ENCODE peak calls at places on chromosomes 13 and 19, in four cellular contexts. One of them, this sample, is unnamed.

GRCh38 chr19:45766919-45767346 is 2.1 kb downstream of the SIX5 start:
- DNase-seq in CD8-positive, alpha-beta T cell: no peak
- DNase-seq in AG04450: no peak
- DNase-seq in Panc1: no peak
- DNase-seq in this sample: no peak

GRCh38 chr13:111668451-111668850 is 348.0 kb downstream of the TEX29 start:
- DNase-seq in CD8-positive, alpha-beta T cell: no peak
- DNase-seq in AG04450: no peak
- DNase-seq in Panc1: no peak
- DNase-seq in this sample: no peak

GRCh38 chr13:98461525-98462240 is 115.2 kb downstream of the STK24 start:
- DNase-seq in AG04450: no peak
- DNase-seq in Panc1: no peak
- DNase-seq in CD8-positive, alpha-beta T cell: no peak
- DNase-seq in this sample: no peak

GRCh38 chr19:43826787-43827754 is at the start of gene ZNF283:
- DNase-seq in Panc1: peak
- DNase-seq in AG04450: peak
- DNase-seq in CD8-positive, alpha-beta T cell: peak
- DNase-seq in this sample: peak

GRCh38 chr19:55197531-55197930 is 11.8 kb downstream of the PTPRH start:
- DNase-seq in CD8-positive, alpha-beta T cell: no peak
- DNase-seq in AG04450: no peak
- DNase-seq in Panc1: no peak
- DNase-seq in this sample: no peak

GRCh38 chr19:19062454-19063182 is 1.2 kb upstream of the SLC25A42 start:
- DNase-seq in Panc1: no peak
- DNase-seq in AG04450: peak
- DNase-seq in CD8-positive, alpha-beta T cell: no peak
- DNase-seq in this sample: no peak

GRCh38 chr19:29880498-29881081 is 61.4 kb upstream of the URI1 start:
- DNase-seq in CD8-positive, alpha-beta T cell: no peak
- DNase-seq in Panc1: no peak
- DNase-seq in AG04450: no peak
- DNase-seq in this sample: no peak

GRCh38 chr19:6476155-6476895 is 5.3 kb downstream of the DENND1C start:
- DNase-seq in CD8-positive, alpha-beta T cell: peak
- DNase-seq in AG04450: no peak
- DNase-seq in Panc1: peak
- DNase-seq in this sample: peak

GRCh38 chr13:80572867-80573266 is 231.9 kb upstream of the SPRY2 start:
- DNase-seq in Panc1: no peak
- DNase-seq in CD8-positive, alpha-beta T cell: no peak
- DNase-seq in AG04450: no peak
- DNase-seq in this sample: no peak

GRCh38 chr13:45695198-45695730 is 6.9 kb upstream of the CBY2 start:
- DNase-seq in AG04450: no peak
- DNase-seq in CD8-positive, alpha-beta T cell: no peak
- DNase-seq in Panc1: no peak
- DNase-seq in this sample: no peak

GRCh38 chr19:55362990-55363716 is at the start of gene GARIN5B:
- DNase-seq in CD8-positive, alpha-beta T cell: no peak
- DNase-seq in Panc1: no peak
- DNase-seq in AG04450: no peak
- DNase-seq in this sample: no peak

GRCh38 chr13:32682740-32683139 is 96.5 kb downstream of the PDS5B start:
- DNase-seq in CD8-positive, alpha-beta T cell: no peak
- DNase-seq in AG04450: no peak
- DNase-seq in Panc1: no peak
- DNase-seq in this sample: no peak

GRCh38 chr19:1633269-1633606 is 19.2 kb downstream of the TCF3 start:
- DNase-seq in CD8-positive, alpha-beta T cell: no peak
- DNase-seq in AG04450: no peak
- DNase-seq in Panc1: no peak
- DNase-seq in this sample: no peak

GRCh38 chr13:100515410-100515800 is 73.2 kb downstream of the GGACT start:
- DNase-seq in AG04450: no peak
- DNase-seq in CD8-positive, alpha-beta T cell: peak
- DNase-seq in Panc1: no peak
- DNase-seq in this sample: no peak

GRCh38 chr19:16698914-16699313 is 20.7 kb upstream of the NWD1 start:
- DNase-seq in AG04450: no peak
- DNase-seq in Panc1: no peak
- DNase-seq in CD8-positive, alpha-beta T cell: no peak
- DNase-seq in this sample: no peak

GRCh38 chr19:29855087-29855486 is 43.3 kb downstream of the CCNE1 start:
- DNase-seq in CD8-positive, alpha-beta T cell: no peak
- DNase-seq in Panc1: no peak
- DNase-seq in AG04450: no peak
- DNase-seq in this sample: no peak

GRCh38 chr19:4684312-4685095 is 14.4 kb upstream of the MYDGF start:
- DNase-seq in AG04450: no peak
- DNase-seq in CD8-positive, alpha-beta T cell: no peak
- DNase-seq in Panc1: no peak
- DNase-seq in this sample: no peak

GRCh38 chr13:77184455-77184854 is 142.4 kb downstream of the MYCBP2 start:
- DNase-seq in Panc1: no peak
- DNase-seq in AG04450: no peak
- DNase-seq in CD8-positive, alpha-beta T cell: no peak
- DNase-seq in this sample: peak

GRCh38 chr13:79829880-79830279 is 348.9 kb downstream of the NDFIP2 start:
- DNase-seq in AG04450: no peak
- DNase-seq in Panc1: no peak
- DNase-seq in CD8-positive, alpha-beta T cell: no peak
- DNase-seq in this sample: no peak

GRCh38 chr13:74770361-74770760 is 636.2 kb upstream of the KLF12 start:
- DNase-seq in AG04450: peak
- DNase-seq in Panc1: no peak
- DNase-seq in CD8-positive, alpha-beta T cell: no peak
- DNase-seq in this sample: peak

GRCh38 chr19:11444059-11444458 is 8.6 kb downstream of the PRKCSH start:
- DNase-seq in CD8-positive, alpha-beta T cell: no peak
- DNase-seq in Panc1: no peak
- DNase-seq in AG04450: no peak
- DNase-seq in this sample: no peak

GRCh38 chr19:51726049-51726448 is 2.3 kb upstream of the HAS1 start:
- DNase-seq in Panc1: no peak
- DNase-seq in CD8-positive, alpha-beta T cell: no peak
- DNase-seq in AG04450: no peak
- DNase-seq in this sample: no peak

GRCh38 chr13:24208314-24208713 is 47.8 kb downstream of the SPATA13 start:
- DNase-seq in AG04450: peak
- DNase-seq in CD8-positive, alpha-beta T cell: no peak
- DNase-seq in Panc1: no peak
- DNase-seq in this sample: peak

GRCh38 chr19:39970674-39971379 is at the start of gene PSMC4:
- DNase-seq in AG04450: peak
- DNase-seq in Panc1: peak
- DNase-seq in CD8-positive, alpha-beta T cell: peak
- DNase-seq in this sample: peak

GRCh38 chr19:8539621-8540149 is 25.7 kb upstream of the ZNF414 start:
- DNase-seq in Panc1: no peak
- DNase-seq in AG04450: no peak
- DNase-seq in CD8-positive, alpha-beta T cell: no peak
- DNase-seq in this sample: no peak

GRCh38 chr19:51571599-51571998 is 516 bp downstream of the ZNF175 start:
- DNase-seq in CD8-positive, alpha-beta T cell: no peak
- DNase-seq in Panc1: no peak
- DNase-seq in AG04450: no peak
- DNase-seq in this sample: no peak

GRCh38 chr19:2540646-2541454 is 64.9 kb downstream of the GADD45B start:
- DNase-seq in CD8-positive, alpha-beta T cell: no peak
- DNase-seq in AG04450: peak
- DNase-seq in Panc1: no peak
- DNase-seq in this sample: peak

GRCh38 chr13:97266328-97266727 is 44.2 kb downstream of the MBNL2 start:
- DNase-seq in AG04450: no peak
- DNase-seq in Panc1: no peak
- DNase-seq in CD8-positive, alpha-beta T cell: no peak
- DNase-seq in this sample: no peak

GRCh38 chr19:39492225-39492624 is 6.5 kb upstream of the DLL3 start:
- DNase-seq in CD8-positive, alpha-beta T cell: no peak
- DNase-seq in Panc1: no peak
- DNase-seq in AG04450: no peak
- DNase-seq in this sample: no peak

GRCh38 chr19:17078038-17078919 is 2.7 kb downstream of the MYO9B start:
- DNase-seq in CD8-positive, alpha-beta T cell: no peak
- DNase-seq in Panc1: no peak
- DNase-seq in AG04450: no peak
- DNase-seq in this sample: no peak

GRCh38 chr19:1855040-1855827 is 7.0 kb upstream of the REXO1 start:
- DNase-seq in Panc1: no peak
- DNase-seq in AG04450: peak
- DNase-seq in CD8-positive, alpha-beta T cell: peak
- DNase-seq in this sample: no peak

GRCh38 chr19:53906211-53907192 is 2.6 kb upstream of the CACNG7 start:
- DNase-seq in CD8-positive, alpha-beta T cell: peak
- DNase-seq in AG04450: no peak
- DNase-seq in Panc1: no peak
- DNase-seq in this sample: no peak

GRCh38 chr19:15195987-15196682 is 4.7 kb downstream of the NOTCH3 start:
- DNase-seq in CD8-positive, alpha-beta T cell: no peak
- DNase-seq in AG04450: no peak
- DNase-seq in Panc1: no peak
- DNase-seq in this sample: no peak

GRCh38 chr13:33259296-33259695 is 26.3 kb downstream of the STARD13 start:
- DNase-seq in CD8-positive, alpha-beta T cell: no peak
- DNase-seq in Panc1: no peak
- DNase-seq in AG04450: no peak
- DNase-seq in this sample: no peak

DNA sequence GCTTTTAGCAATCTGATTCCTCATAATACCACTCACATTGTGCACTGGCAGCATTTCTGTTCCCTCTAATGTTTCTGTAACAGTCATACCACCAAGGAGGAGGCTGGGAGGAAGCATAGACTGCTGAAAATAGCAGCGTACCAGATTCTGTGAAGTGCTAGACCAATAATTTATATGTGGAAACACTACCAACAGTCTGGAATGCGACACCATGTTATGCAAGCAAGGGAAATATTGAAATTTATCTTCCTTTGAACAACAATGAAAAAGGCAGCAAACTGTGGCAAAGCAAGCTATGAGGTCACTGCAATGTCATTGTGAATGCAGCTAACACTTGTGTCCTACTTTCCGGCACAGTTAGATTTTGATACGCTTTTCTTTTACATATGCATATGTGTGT is 1388.0 kb downstream of the EFNB2 start:
- DNase-seq in AG04450: no peak
- DNase-seq in CD8-positive, alpha-beta T cell: no peak
- DNase-seq in Panc1: no peak
- DNase-seq in this sample: no peak
- H3K4me3 ChIP-seq in AG04450: no peak
- H3K4me3 ChIP-seq in CD8-positive, alpha-beta T cell: no peak
- H3K4me3 ChIP-seq in Panc1: no peak
- H3K4me3 ChIP-seq in this sample: no peak

GRCh38 chr19:22545751-22546150 is 88.4 kb upstream of the ZNF492 start:
- DNase-seq in Panc1: no peak
- DNase-seq in AG04450: no peak
- DNase-seq in CD8-positive, alpha-beta T cell: no peak
- DNase-seq in this sample: no peak
- TF ChIP-seq CTCF in Panc1: peak
- TF ChIP-seq CTCF in AG04450: no peak
- TF ChIP-seq CTCF in CD8-positive, alpha-beta T cell: no peak
- TF ChIP-seq CTCF in this sample: no peak

DNA sequence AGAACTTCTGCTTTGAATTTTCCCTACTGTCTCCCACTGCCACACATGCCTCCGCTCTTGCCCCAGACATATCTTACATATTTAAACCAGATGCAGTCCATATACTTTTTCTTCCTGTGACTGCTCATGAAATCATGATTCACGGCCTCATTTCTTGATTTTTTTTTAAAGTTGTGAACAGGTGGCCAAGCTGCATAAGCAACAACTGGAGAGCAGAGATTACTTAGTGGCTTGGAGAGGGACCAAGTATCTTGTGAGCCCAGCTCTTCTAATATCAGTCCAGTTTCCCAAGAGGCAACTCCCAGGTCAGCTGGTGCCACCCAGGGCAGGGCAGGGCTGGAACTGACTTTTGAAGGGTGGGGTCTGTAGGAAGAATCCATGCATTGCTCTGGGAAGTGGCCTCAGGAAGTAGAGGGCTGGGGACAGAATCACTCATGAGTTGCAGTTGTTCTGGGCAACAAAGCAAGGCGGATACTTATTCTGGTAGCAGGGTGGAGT is 152.4 kb downstream of the LMO7 start:
- DNase-seq in Panc1: no peak
- DNase-seq in AG04450: peak
- DNase-seq in CD8-positive, alpha-beta T cell: no peak
- DNase-seq in this sample: no peak
- H3K4me3 ChIP-seq in Panc1: no peak
- H3K4me3 ChIP-seq in AG04450: no peak
- H3K4me3 ChIP-seq in CD8-positive, alpha-beta T cell: no peak
- H3K4me3 ChIP-seq in this sample: no peak

DNA sequence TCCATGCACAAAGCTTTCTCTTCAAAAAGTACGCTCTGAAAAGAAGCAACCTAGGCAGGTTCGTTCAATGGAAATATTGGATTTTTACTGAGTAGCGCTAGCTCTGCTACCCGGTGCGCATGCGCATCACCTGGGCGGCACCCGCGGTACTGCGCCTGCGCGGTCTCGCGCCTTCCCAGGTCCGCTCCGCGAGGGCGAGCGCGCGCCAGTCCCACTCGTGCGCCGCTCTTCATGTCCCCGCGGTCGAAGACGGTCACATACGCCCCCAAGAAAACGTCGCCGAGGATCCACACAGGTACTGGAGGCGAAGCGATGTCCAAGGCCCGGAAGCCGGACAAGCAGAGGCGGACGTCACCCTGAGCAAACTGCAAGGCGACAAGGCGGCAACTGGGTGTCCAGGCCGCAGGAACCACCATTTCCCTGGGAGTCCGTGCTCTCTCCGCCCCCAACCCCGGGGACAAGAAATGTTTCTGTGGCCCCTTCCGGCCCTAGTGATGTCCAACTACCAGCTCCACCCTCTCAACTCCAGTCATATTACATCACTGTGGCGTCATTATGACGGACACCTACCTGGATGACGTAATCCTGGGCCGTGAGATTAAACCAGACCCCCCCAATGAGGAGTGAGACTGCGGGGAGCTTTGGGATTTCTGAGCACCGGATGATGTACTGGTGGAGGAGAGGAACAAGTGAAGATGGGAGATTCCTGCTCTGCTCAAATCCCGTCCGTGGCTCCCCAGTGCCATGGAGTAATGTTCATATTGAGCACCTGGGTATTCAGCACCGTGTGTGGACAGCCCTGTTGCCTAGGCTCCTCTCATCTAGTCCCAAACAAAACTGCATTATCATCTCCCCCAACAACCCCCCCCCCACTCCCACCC is 4.8 kb upstream of the KCNC3 start:
- DNase-seq in Panc1: no peak
- DNase-seq in AG04450: peak
- DNase-seq in CD8-positive, alpha-beta T cell: peak
- DNase-seq in this sample: no peak
- TF ChIP-seq CTCF in Panc1: no peak
- TF ChIP-seq CTCF in AG04450: no peak
- TF ChIP-seq CTCF in CD8-positive, alpha-beta T cell: no peak
- TF ChIP-seq CTCF in this sample: no peak

This sample was measured in epithelial cell of proximal tubule.